ENCODE peak calls at places on chromosomes 13 and 19, in eight cellular contexts. One of them, this sample, is unnamed.

GRCh38 chr19:8158411-8159074 is 9.2 kb upstream of the FBN3 start:
- DNase-seq in Peyer's patch: no peak
- DNase-seq in naive thymus-derived CD8-positive, alpha-beta T cell: no peak
- DNase-seq in stimulated activated naive B cell treated with anti-CD40 and anti-IgM and Interleukin-4, amounts not matched to agents 10 μg/mL and 1 μg/mL and 100 μg/mL, for 72 hours: peak; percentile 54
- DNase-seq in H54: peak; percentile 71
- DNase-seq in stimulated activated CD4-positive, alpha-beta T cell treated with anti-CD3 and anti-CD28 coated beads, Interleukin-2, amount 100 ng/mL, for 48 hours: peak; percentile 26
- DNase-seq in mesendoderm: peak; percentile 94
- DNase-seq in lower lobe of right lung: peak; percentile 49
- DNase-seq in this sample: peak; percentile 72

GRCh38 chr19:8335343-8336071 is 7.6 kb downstream of the KANK3 start:
- DNase-seq in Peyer's patch: peak; percentile 58
- DNase-seq in naive thymus-derived CD8-positive, alpha-beta T cell: no peak
- DNase-seq in stimulated activated naive B cell treated with anti-CD40 and anti-IgM and Interleukin-4, amounts not matched to agents 10 μg/mL and 1 μg/mL and 100 μg/mL, for 72 hours: peak; percentile 35
- DNase-seq in H54: no peak
- DNase-seq in stimulated activated CD4-positive, alpha-beta T cell treated with anti-CD3 and anti-CD28 coated beads, Interleukin-2, amount 100 ng/mL, for 48 hours: no peak
- DNase-seq in mesendoderm: no peak
- DNase-seq in lower lobe of right lung: no peak
- DNase-seq in this sample: no peak

GRCh38 chr19:33459220-33459619 is 62.4 kb downstream of the PEPD start:
- DNase-seq in Peyer's patch: no peak
- DNase-seq in naive thymus-derived CD8-positive, alpha-beta T cell: no peak
- DNase-seq in stimulated activated naive B cell treated with anti-CD40 and anti-IgM and Interleukin-4, amounts not matched to agents 10 μg/mL and 1 μg/mL and 100 μg/mL, for 72 hours: no peak
- DNase-seq in H54: no peak
- DNase-seq in stimulated activated CD4-positive, alpha-beta T cell treated with anti-CD3 and anti-CD28 coated beads, Interleukin-2, amount 100 ng/mL, for 48 hours: no peak
- DNase-seq in mesendoderm: no peak
- DNase-seq in lower lobe of right lung: peak; percentile 32
- DNase-seq in this sample: no peak

GRCh38 chr13:67355791-67356190 is 125.7 kb upstream of the PCDH9 start:
- DNase-seq in Peyer's patch: no peak
- DNase-seq in naive thymus-derived CD8-positive, alpha-beta T cell: no peak
- DNase-seq in stimulated activated naive B cell treated with anti-CD40 and anti-IgM and Interleukin-4, amounts not matched to agents 10 μg/mL and 1 μg/mL and 100 μg/mL, for 72 hours: no peak
- DNase-seq in H54: no peak
- DNase-seq in stimulated activated CD4-positive, alpha-beta T cell treated with anti-CD3 and anti-CD28 coated beads, Interleukin-2, amount 100 ng/mL, for 48 hours: no peak
- DNase-seq in mesendoderm: no peak
- DNase-seq in lower lobe of right lung: no peak
- DNase-seq in this sample: no peak

GRCh38 chr13:114063545-114064515 is 68.6 kb downstream of the RASA3 start:
- DNase-seq in Peyer's patch: no peak
- DNase-seq in naive thymus-derived CD8-positive, alpha-beta T cell: no peak
- DNase-seq in stimulated activated naive B cell treated with anti-CD40 and anti-IgM and Interleukin-4, amounts not matched to agents 10 μg/mL and 1 μg/mL and 100 μg/mL, for 72 hours: no peak
- DNase-seq in H54: peak; percentile 81
- DNase-seq in stimulated activated CD4-positive, alpha-beta T cell treated with anti-CD3 and anti-CD28 coated beads, Interleukin-2, amount 100 ng/mL, for 48 hours: no peak
- DNase-seq in mesendoderm: no peak
- DNase-seq in lower lobe of right lung: peak; percentile 85
- DNase-seq in this sample: no peak

GRCh38 chr13:74450525-74450845 is 316.3 kb upstream of the KLF12 start:
- DNase-seq in Peyer's patch: no peak
- DNase-seq in naive thymus-derived CD8-positive, alpha-beta T cell: no peak
- DNase-seq in stimulated activated naive B cell treated with anti-CD40 and anti-IgM and Interleukin-4, amounts not matched to agents 10 μg/mL and 1 μg/mL and 100 μg/mL, for 72 hours: no peak
- DNase-seq in H54: no peak
- DNase-seq in stimulated activated CD4-positive, alpha-beta T cell treated with anti-CD3 and anti-CD28 coated beads, Interleukin-2, amount 100 ng/mL, for 48 hours: no peak
- DNase-seq in mesendoderm: no peak
- DNase-seq in lower lobe of right lung: no peak
- DNase-seq in this sample: no peak

GRCh38 chr19:56119585-56119978 is 1.5 kb downstream of the ZNF787 start:
- DNase-seq in Peyer's patch: peak; percentile 73
- DNase-seq in naive thymus-derived CD8-positive, alpha-beta T cell: no peak
- DNase-seq in stimulated activated naive B cell treated with anti-CD40 and anti-IgM and Interleukin-4, amounts not matched to agents 10 μg/mL and 1 μg/mL and 100 μg/mL, for 72 hours: no peak
- DNase-seq in H54: no peak
- DNase-seq in stimulated activated CD4-positive, alpha-beta T cell treated with anti-CD3 and anti-CD28 coated beads, Interleukin-2, amount 100 ng/mL, for 48 hours: no peak
- DNase-seq in mesendoderm: no peak
- DNase-seq in lower lobe of right lung: no peak
- DNase-seq in this sample: peak; percentile 39

GRCh38 chr13:20566424-20566916 is 487 bp upstream of the IFT88 start:
- DNase-seq in Peyer's patch: peak; percentile 83
- DNase-seq in naive thymus-derived CD8-positive, alpha-beta T cell: no peak
- DNase-seq in stimulated activated naive B cell treated with anti-CD40 and anti-IgM and Interleukin-4, amounts not matched to agents 10 μg/mL and 1 μg/mL and 100 μg/mL, for 72 hours: no peak
- DNase-seq in H54: peak; percentile 29
- DNase-seq in stimulated activated CD4-positive, alpha-beta T cell treated with anti-CD3 and anti-CD28 coated beads, Interleukin-2, amount 100 ng/mL, for 48 hours: no peak
- DNase-seq in mesendoderm: peak; percentile 90
- DNase-seq in lower lobe of right lung: no peak
- DNase-seq in this sample: peak; percentile 78

GRCh38 chr19:4521170-4521887 is 3.0 kb upstream of the PLIN4 start:
- DNase-seq in Peyer's patch: no peak
- DNase-seq in naive thymus-derived CD8-positive, alpha-beta T cell: no peak
- DNase-seq in stimulated activated naive B cell treated with anti-CD40 and anti-IgM and Interleukin-4, amounts not matched to agents 10 μg/mL and 1 μg/mL and 100 μg/mL, for 72 hours: no peak
- DNase-seq in H54: no peak
- DNase-seq in stimulated activated CD4-positive, alpha-beta T cell treated with anti-CD3 and anti-CD28 coated beads, Interleukin-2, amount 100 ng/mL, for 48 hours: no peak
- DNase-seq in mesendoderm: no peak
- DNase-seq in lower lobe of right lung: no peak
- DNase-seq in this sample: no peak

GRCh38 chr13:30341815-30342570 is 34.6 kb upstream of the KATNAL1 start:
- DNase-seq in Peyer's patch: peak; percentile 62
- DNase-seq in naive thymus-derived CD8-positive, alpha-beta T cell: no peak
- DNase-seq in stimulated activated naive B cell treated with anti-CD40 and anti-IgM and Interleukin-4, amounts not matched to agents 10 μg/mL and 1 μg/mL and 100 μg/mL, for 72 hours: no peak
- DNase-seq in H54: peak; percentile 32
- DNase-seq in stimulated activated CD4-positive, alpha-beta T cell treated with anti-CD3 and anti-CD28 coated beads, Interleukin-2, amount 100 ng/mL, for 48 hours: no peak
- DNase-seq in mesendoderm: no peak
- DNase-seq in lower lobe of right lung: peak; percentile 83
- DNase-seq in this sample: no peak

GRCh38 chr19:7417671-7418324 is 69.1 kb downstream of the ARHGEF18 start:
- DNase-seq in Peyer's patch: no peak
- DNase-seq in naive thymus-derived CD8-positive, alpha-beta T cell: no peak
- DNase-seq in stimulated activated naive B cell treated with anti-CD40 and anti-IgM and Interleukin-4, amounts not matched to agents 10 μg/mL and 1 μg/mL and 100 μg/mL, for 72 hours: no peak
- DNase-seq in H54: no peak
- DNase-seq in stimulated activated CD4-positive, alpha-beta T cell treated with anti-CD3 and anti-CD28 coated beads, Interleukin-2, amount 100 ng/mL, for 48 hours: no peak
- DNase-seq in mesendoderm: peak; percentile 9
- DNase-seq in lower lobe of right lung: no peak
- DNase-seq in this sample: no peak

GRCh38 chr19:15575406-15575805 is 39.6 kb upstream of the CYP4F8 start:
- DNase-seq in Peyer's patch: no peak
- DNase-seq in naive thymus-derived CD8-positive, alpha-beta T cell: no peak
- DNase-seq in stimulated activated naive B cell treated with anti-CD40 and anti-IgM and Interleukin-4, amounts not matched to agents 10 μg/mL and 1 μg/mL and 100 μg/mL, for 72 hours: no peak
- DNase-seq in H54: no peak
- DNase-seq in stimulated activated CD4-positive, alpha-beta T cell treated with anti-CD3 and anti-CD28 coated beads, Interleukin-2, amount 100 ng/mL, for 48 hours: no peak
- DNase-seq in mesendoderm: no peak
- DNase-seq in lower lobe of right lung: no peak
- DNase-seq in this sample: no peak

This sample was measured in ELF-1.